ENCODE peak calls at places on chromosomes 11 and 22, in five cellular contexts. One of them, this sample, is unnamed.

GRCh38 chr22:31943206-31943975 is 944 bp upstream of the YWHAH start:
- DNase-seq in GM23248: no peak
- DNase-seq in CD8-positive, alpha-beta memory T cell: no peak
- DNase-seq in dorsolateral prefrontal cortex: no peak
- DNase-seq in activated CD4-positive, alpha-beta memory T cell treated with anti-CD3 and anti-CD28 coated beads, Interleukin-2, amount 10 ng/mL, durations not matched to agents 7 days and 5 days: no peak
- DNase-seq in this sample: no peak

GRCh38 chr11:116053538-116053919 is 549.3 kb upstream of the CADM1 start:
- DNase-seq in GM23248: no peak
- DNase-seq in CD8-positive, alpha-beta memory T cell: no peak
- DNase-seq in dorsolateral prefrontal cortex: no peak
- DNase-seq in activated CD4-positive, alpha-beta memory T cell treated with anti-CD3 and anti-CD28 coated beads, Interleukin-2, amount 10 ng/mL, durations not matched to agents 7 days and 5 days: no peak
- DNase-seq in this sample: no peak

GRCh38 chr11:112334381-112334780 is 73.7 kb upstream of the PLET1 start:
- DNase-seq in GM23248: no peak
- DNase-seq in CD8-positive, alpha-beta memory T cell: no peak
- DNase-seq in dorsolateral prefrontal cortex: no peak
- DNase-seq in activated CD4-positive, alpha-beta memory T cell treated with anti-CD3 and anti-CD28 coated beads, Interleukin-2, amount 10 ng/mL, durations not matched to agents 7 days and 5 days: no peak
- DNase-seq in this sample: no peak

GRCh38 chr11:35045219-35045819 is 93.7 kb upstream of the CD44 start:
- DNase-seq in GM23248: no peak
- DNase-seq in CD8-positive, alpha-beta memory T cell: peak
- DNase-seq in dorsolateral prefrontal cortex: no peak
- DNase-seq in activated CD4-positive, alpha-beta memory T cell treated with anti-CD3 and anti-CD28 coated beads, Interleukin-2, amount 10 ng/mL, durations not matched to agents 7 days and 5 days: peak
- DNase-seq in this sample: no peak

GRCh38 chr11:111729441-111729840 is 36.7 kb downstream of the PPP2R1B start:
- DNase-seq in GM23248: no peak
- DNase-seq in CD8-positive, alpha-beta memory T cell: no peak
- DNase-seq in dorsolateral prefrontal cortex: no peak
- DNase-seq in activated CD4-positive, alpha-beta memory T cell treated with anti-CD3 and anti-CD28 coated beads, Interleukin-2, amount 10 ng/mL, durations not matched to agents 7 days and 5 days: no peak
- DNase-seq in this sample: no peak

GRCh38 chr11:118295834-118296454 is 8.6 kb upstream of the CD3E start:
- DNase-seq in GM23248: peak
- DNase-seq in CD8-positive, alpha-beta memory T cell: peak
- DNase-seq in dorsolateral prefrontal cortex: no peak
- DNase-seq in activated CD4-positive, alpha-beta memory T cell treated with anti-CD3 and anti-CD28 coated beads, Interleukin-2, amount 10 ng/mL, durations not matched to agents 7 days and 5 days: peak
- DNase-seq in this sample: peak

GRCh38 chr22:49768077-49768476 is 59.6 kb downstream of the BRD1 start:
- DNase-seq in GM23248: no peak
- DNase-seq in CD8-positive, alpha-beta memory T cell: no peak
- DNase-seq in dorsolateral prefrontal cortex: no peak
- DNase-seq in activated CD4-positive, alpha-beta memory T cell treated with anti-CD3 and anti-CD28 coated beads, Interleukin-2, amount 10 ng/mL, durations not matched to agents 7 days and 5 days: no peak
- DNase-seq in this sample: no peak

GRCh38 chr22:38655532-38656255 is 498 bp downstream of the FAM227A start:
- DNase-seq in GM23248: peak
- DNase-seq in CD8-positive, alpha-beta memory T cell: no peak
- DNase-seq in dorsolateral prefrontal cortex: no peak
- DNase-seq in activated CD4-positive, alpha-beta memory T cell treated with anti-CD3 and anti-CD28 coated beads, Interleukin-2, amount 10 ng/mL, durations not matched to agents 7 days and 5 days: no peak
- DNase-seq in this sample: peak

GRCh38 chr11:97567801-97568200 is 1178.0 kb downstream of the JRKL start:
- DNase-seq in GM23248: peak
- DNase-seq in CD8-positive, alpha-beta memory T cell: no peak
- DNase-seq in dorsolateral prefrontal cortex: no peak
- DNase-seq in activated CD4-positive, alpha-beta memory T cell treated with anti-CD3 and anti-CD28 coated beads, Interleukin-2, amount 10 ng/mL, durations not matched to agents 7 days and 5 days: no peak
- DNase-seq in this sample: no peak

GRCh38 chr11:3090096-3090901 is 33.1 kb upstream of the CARS1 start:
- DNase-seq in GM23248: no peak
- DNase-seq in CD8-positive, alpha-beta memory T cell: no peak
- DNase-seq in dorsolateral prefrontal cortex: peak
- DNase-seq in activated CD4-positive, alpha-beta memory T cell treated with anti-CD3 and anti-CD28 coated beads, Interleukin-2, amount 10 ng/mL, durations not matched to agents 7 days and 5 days: no peak
- DNase-seq in this sample: no peak

GRCh38 chr11:82680252-82680651 is 53.4 kb downstream of the FAM181B start:
- DNase-seq in GM23248: no peak
- DNase-seq in CD8-positive, alpha-beta memory T cell: no peak
- DNase-seq in dorsolateral prefrontal cortex: no peak
- DNase-seq in activated CD4-positive, alpha-beta memory T cell treated with anti-CD3 and anti-CD28 coated beads, Interleukin-2, amount 10 ng/mL, durations not matched to agents 7 days and 5 days: no peak
- DNase-seq in this sample: no peak

GRCh38 chr11:90120191-90120590 is 14.3 kb upstream of the NAALAD2 start:
- DNase-seq in GM23248: no peak
- DNase-seq in CD8-positive, alpha-beta memory T cell: no peak
- DNase-seq in dorsolateral prefrontal cortex: no peak
- DNase-seq in activated CD4-positive, alpha-beta memory T cell treated with anti-CD3 and anti-CD28 coated beads, Interleukin-2, amount 10 ng/mL, durations not matched to agents 7 days and 5 days: no peak
- DNase-seq in this sample: no peak

GRCh38 chr11:723120-723883 is 17.3 kb downstream of the EPS8L2 start:
- DNase-seq in GM23248: peak
- DNase-seq in CD8-positive, alpha-beta memory T cell: peak
- DNase-seq in dorsolateral prefrontal cortex: no peak
- DNase-seq in activated CD4-positive, alpha-beta memory T cell treated with anti-CD3 and anti-CD28 coated beads, Interleukin-2, amount 10 ng/mL, durations not matched to agents 7 days and 5 days: peak
- DNase-seq in this sample: peak

GRCh38 chr11:126233391-126233790 is 21.8 kb downstream of the FAM118B start:
- DNase-seq in GM23248: peak
- DNase-seq in CD8-positive, alpha-beta memory T cell: no peak
- DNase-seq in dorsolateral prefrontal cortex: no peak
- DNase-seq in activated CD4-positive, alpha-beta memory T cell treated with anti-CD3 and anti-CD28 coated beads, Interleukin-2, amount 10 ng/mL, durations not matched to agents 7 days and 5 days: no peak
- DNase-seq in this sample: no peak

This sample was measured in cerebellum.